ENCODE peak calls at places on chromosomes 7 and 10, in five cellular contexts. W is fibroblast of lung, A is PC-3, O is adrenal gland, U is left ventricle myocardium inferior. X is an unnamed sample.

GRCh38 chr10:8065651-8066050 is 11.2 kb downstream of the GATA3 start:
- DNase-seq in U (no peak), A (no peak), O (no peak), W (no peak), X (no peak)

GRCh38 chr7:1457949-1458675 is 1.2 kb downstream of the MICALL2 start:
- DNase-seq in O (no peak), A (peak; percentile 18), W (peak; percentile 23), U (no peak), X (no peak)

GRCh38 chr7:115230882-115231508 is 309.1 kb downstream of the MDFIC start:
- DNase-seq in U (no peak), O (no peak), W (peak; percentile 92), A (peak; percentile 91), X (no peak)

GRCh38 chr7:69934475-69934903 is 336.2 kb downstream of the AUTS2 start:
- DNase-seq in W (no peak), U (no peak), A (no peak), O (peak; percentile 67), X (no peak)

GRCh38 chr10:51733061-51733460 is 33.7 kb upstream of the CSTF2T start:
- DNase-seq in W (peak; percentile 13), O (no peak), A (peak; percentile 40), U (no peak), X (no peak)

GRCh38 chr10:68812420-68812819 is 14.9 kb upstream of the STOX1 start:
- DNase-seq in A (no peak), O (no peak), W (no peak), U (no peak), X (no peak)

GRCh38 chr7:69047166-69047760 is 551.0 kb upstream of the AUTS2 start:
- DNase-seq in U (no peak), A (no peak), W (no peak), O (no peak), X (no peak)

GRCh38 chr7:83475403-83475802 is 173.5 kb downstream of the SEMA3E start:
- DNase-seq in U (no peak), W (no peak), A (peak; percentile 21), O (no peak), X (no peak)

GRCh38 chr10:113202011-113202410 is 252.0 kb downstream of the TCF7L2 start:
- DNase-seq in O (no peak), W (no peak), A (no peak), U (no peak), X (no peak)

GRCh38 chr10:48468866-48469511 is 135.9 kb downstream of the ARHGAP22 start:
- DNase-seq in W (no peak), O (peak; percentile 11), U (no peak), A (no peak), X (no peak)

GRCh38 chr10:112250555-112250954 is 32.6 kb upstream of the TECTB start:
- DNase-seq in W (peak; percentile 26), A (peak; percentile 8), U (no peak), O (no peak), X (no peak)

GRCh38 chr10:32379950-32380547 is 33.1 kb upstream of the EPC1 start:
- DNase-seq in U (no peak), A (no peak), W (no peak), O (no peak), X (no peak)

GRCh38 chr10:24965051-24965450 is 12.6 kb upstream of the PRTFDC1 start:
- DNase-seq in W (no peak), A (no peak), U (no peak), O (no peak), X (no peak)

GRCh38 chr7:117020605-117021002 is 67.3 kb downstream of the ST7 start:
- DNase-seq in W (no peak), O (no peak), U (no peak), A (no peak), X (no peak)

GRCh38 chr10:129530486-129531065 is 63.5 kb downstream of the MGMT start:
- DNase-seq in O (no peak), A (no peak), W (no peak), U (no peak), X (no peak)

GRCh38 chr10:118342638-118343020 is 505 bp upstream of the FAM204A start:
- DNase-seq in O (peak; percentile 53), A (no peak), W (no peak), U (no peak), X (no peak)

GRCh38 chr10:7243139-7243538 is 167.7 kb downstream of the SFMBT2 start:
- DNase-seq in A (no peak), W (no peak), O (no peak), U (no peak), X (no peak)

GRCh38 chr10:52780391-52781155 is 8.0 kb upstream of the MBL2 start:
- DNase-seq in U (no peak), W (no peak), A (no peak), O (no peak), X (no peak)

GRCh38 chr10:1715821-1716220 is 21.5 kb downstream of the ADARB2 start:
- DNase-seq in W (no peak), O (no peak), A (peak; percentile 19), U (no peak), X (no peak)

GRCh38 chr10:46225597-46225996 is 61.2 kb upstream of the ANTXRL start:
- DNase-seq in O (no peak), A (no peak), W (no peak), U (no peak), X (peak; percentile 28)

GRCh38 chr7:55251911-55252310 is 113.2 kb upstream of the LANCL2 start:
- DNase-seq in U (no peak), A (no peak), W (no peak), O (no peak), X (peak; percentile 4)

GRCh38 chr10:4280481-4281206 is 495.6 kb upstream of the KLF6 start:
- DNase-seq in A (peak; percentile 82), O (no peak), W (peak; percentile 93), U (no peak), X (no peak)

GRCh38 chr7:159020987-159021386 is 123.7 kb downstream of the VIPR2 start:
- DNase-seq in A (no peak), W (no peak), U (no peak), O (no peak), X (no peak)

GRCh38 chr10:43774234-43774769 is 125.6 kb upstream of the ZNF32 start:
- DNase-seq in A (no peak), O (no peak), W (no peak), U (no peak), X (no peak)

GRCh38 chr7:41438919-41439882 is 263.7 kb downstream of the INHBA start:
- DNase-seq in W (no peak), A (no peak), O (no peak), U (no peak), X (no peak)

DNA sequence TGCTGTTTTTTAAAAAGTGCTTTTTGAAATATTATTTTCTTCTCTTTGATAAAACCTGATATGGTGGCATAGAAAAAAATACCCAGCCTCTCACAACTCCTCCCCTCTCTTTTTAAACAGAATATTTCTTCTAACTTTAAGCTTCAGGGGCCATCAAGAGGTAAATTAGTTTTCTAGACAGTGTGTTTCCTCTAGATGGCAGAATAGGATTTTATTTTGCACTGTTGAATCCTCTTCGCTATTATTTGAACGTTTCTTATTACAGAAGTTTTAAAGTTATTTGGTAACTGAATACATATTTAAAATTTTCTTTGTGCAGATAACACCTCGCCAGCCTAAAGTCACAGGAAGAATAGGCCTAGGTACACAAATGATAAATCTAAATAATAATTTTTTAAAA is 30.3 kb downstream of the ARL5B start:
- DNase-seq in W (peak; percentile 73), O (no peak), U (no peak), A (peak; percentile 54), X (no peak)
- TF ChIP-seq CTCF in W (peak; percentile 52), O (peak; percentile 54), U (peak; percentile 53), A (peak; percentile 74), X (no peak)

GRCh38 chr7:38185395-38185920 is 7.4 kb downstream of the STARD3NL start:
- DNase-seq in O (no peak), A (no peak), W (no peak), U (no peak), X (no peak)

GRCh38 chr7:38187794-38188472 is 9.9 kb downstream of the STARD3NL start:
- DNase-seq in O (no peak), U (no peak), A (no peak), W (no peak), X (no peak)

GRCh38 chr7:38185938-38186337 is 7.9 kb downstream of the STARD3NL start:
- DNase-seq in U (no peak), O (no peak), A (peak; percentile 18), W (no peak), X (no peak)

GRCh38 chr7:38189256-38189938 is 11.4 kb downstream of the STARD3NL start:
- DNase-seq in W (no peak), U (no peak), A (peak; percentile 44), O (no peak), X (no peak)

DNA sequence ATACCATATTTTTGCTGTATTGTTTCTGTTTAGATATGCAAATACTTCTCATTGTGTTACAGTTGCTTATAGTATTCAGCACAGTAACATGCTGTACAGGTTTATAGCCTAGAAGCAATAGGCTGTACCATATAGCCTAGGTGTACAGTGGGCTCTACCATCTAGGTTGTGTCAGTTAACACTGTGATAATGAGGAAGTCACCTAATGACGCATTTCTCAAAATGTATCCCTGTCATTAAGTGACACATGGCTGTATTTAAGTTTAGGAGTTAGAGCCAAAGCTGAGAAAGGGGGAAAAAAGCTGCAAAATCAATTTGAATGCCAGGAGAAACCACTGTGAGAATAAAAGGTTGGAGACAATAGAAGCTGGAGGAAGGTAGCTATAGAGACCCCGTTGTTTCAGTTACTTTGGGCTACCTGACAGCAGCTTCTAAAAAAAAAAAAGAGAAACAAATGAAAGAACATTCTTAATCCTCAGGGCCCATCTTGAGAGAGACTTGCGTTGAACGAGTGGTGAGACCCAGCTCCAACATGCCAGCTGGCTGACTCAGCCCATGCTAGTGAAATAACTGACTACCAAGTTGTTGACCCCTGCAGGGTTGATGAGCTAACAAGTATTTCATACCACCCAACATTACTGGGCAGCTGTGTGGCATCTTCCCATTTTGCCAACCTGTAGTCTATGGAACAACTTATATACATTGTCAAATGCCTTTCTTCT is 8.7 kb downstream of the STARD3NL start:
- DNase-seq in U (no peak), O (no peak), A (no peak), W (peak; percentile 59), X (no peak)
- H3K4me1 ChIP-seq in U (peaks cover 58% of the 10 kb centered on the region), O (no peaks in the 10 kb centered on the region), A (peaks cover 12% of the 10 kb centered on the region), W (peaks cover 3% of the 10 kb centered on the region), X (peaks cover 25% of the 10 kb centered on the region)

GRCh38 chr7:157541796-157542668 is 205.2 kb downstream of the DNAJB6 start:
- DNase-seq in A (no peak), W (no peak), O (no peak), U (no peak), X (no peak)
- H3K9me3 ChIP-seq in A (no peaks in the 10 kb centered on the region), W (no peaks in the 10 kb centered on the region), O (no peaks in the 10 kb centered on the region), U (no peaks in the 10 kb centered on the region), X (no peaks in the 10 kb centered on the region)

DNA sequence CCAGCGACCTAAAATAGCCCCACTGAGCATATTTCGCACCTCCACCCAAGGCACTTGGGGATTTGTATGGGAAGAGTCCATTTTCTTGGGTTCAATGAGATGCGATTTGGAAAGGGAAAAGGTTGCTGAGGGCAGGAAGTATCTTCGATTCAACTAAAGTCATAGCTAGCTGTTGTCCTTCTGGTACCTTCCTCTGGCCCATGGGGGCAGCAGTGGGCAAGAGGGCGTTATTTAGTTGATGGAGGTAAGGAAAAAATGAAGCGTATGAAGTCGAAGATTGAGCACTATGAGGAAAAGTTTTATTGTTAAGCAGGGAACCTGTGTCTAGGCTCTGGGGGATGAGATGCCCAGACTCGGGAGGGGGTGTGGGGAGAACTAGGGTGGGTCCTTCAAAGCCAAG is 135.4 kb downstream of the EVX1 start:
- DNase-seq in O (no peak), A (no peak), U (no peak), W (no peak), X (no peak)
- TF ChIP-seq CTCF in O (no peak), A (no peak), U (no peak), W (no peak), X (no peak)

X was measured in right atrium auricular region.